ENCODE peak calls at places on chromosome 22, in four cellular contexts. One of them, this sample, is unnamed.

GRCh38 chr22:32957093-32957835 is 100.9 kb downstream of the SYN3 start:
- DNase-seq in Panc1: no peak
- DNase-seq in K562: no peak
- DNase-seq in H1: no peak
- DNase-seq in this sample: no peak

GRCh38 chr22:39900306-39901227 is at the start of gene GRAP2:
- DNase-seq in H1: no peak
- DNase-seq in Panc1: no peak
- DNase-seq in K562: peak; percentile 32
- DNase-seq in this sample: no peak

GRCh38 chr22:39530692-39531331 is 1.7 kb downstream of the RPS19BP1 start:
- DNase-seq in H1: no peak
- DNase-seq in Panc1: no peak
- DNase-seq in K562: peak; percentile 69
- DNase-seq in this sample: no peak

GRCh38 chr22:23073506-23074229 is 3.3 kb downstream of the GNAZ start:
- DNase-seq in Panc1: no peak
- DNase-seq in H1: no peak
- DNase-seq in K562: no peak
- DNase-seq in this sample: no peak

GRCh38 chr22:22156716-22157499 is 87.7 kb upstream of the VPREB1 start:
- DNase-seq in H1: peak; percentile 21
- DNase-seq in K562: peak; percentile 98
- DNase-seq in Panc1: no peak
- DNase-seq in this sample: no peak

GRCh38 chr22:49241174-49241851 is 586.4 kb downstream of the BRD1 start:
- DNase-seq in Panc1: no peak
- DNase-seq in K562: no peak
- DNase-seq in H1: no peak
- DNase-seq in this sample: peak; percentile 70

GRCh38 chr22:19783531-19784395 is 23.2 kb downstream of the TBX1 start:
- DNase-seq in H1: no peak
- DNase-seq in K562: no peak
- DNase-seq in Panc1: no peak
- DNase-seq in this sample: no peak

GRCh38 chr22:17984114-17984513 is 40.2 kb downstream of the MICAL3 start:
- DNase-seq in K562: no peak
- DNase-seq in Panc1: no peak
- DNase-seq in H1: no peak
- DNase-seq in this sample: no peak

GRCh38 chr22:33883561-33883960 is 36.7 kb downstream of the LARGE1 start:
- DNase-seq in K562: no peak
- DNase-seq in Panc1: no peak
- DNase-seq in H1: no peak
- DNase-seq in this sample: no peak

GRCh38 chr22:26592368-26593015 is 2.6 kb upstream of the TPST2 start:
- DNase-seq in H1: no peak
- DNase-seq in K562: no peak
- DNase-seq in Panc1: no peak
- DNase-seq in this sample: no peak

GRCh38 chr22:38170469-38170868 is 11.2 kb downstream of the PLA2G6 start:
- DNase-seq in Panc1: no peak
- DNase-seq in K562: no peak
- DNase-seq in H1: no peak
- DNase-seq in this sample: no peak

GRCh38 chr22:48556751-48557150 is 1270.9 kb downstream of the BRD1 start:
- DNase-seq in H1: no peak
- DNase-seq in Panc1: no peak
- DNase-seq in K562: no peak
- DNase-seq in this sample: no peak

GRCh38 chr22:24165673-24166072 is 15.6 kb upstream of the SUSD2 start:
- DNase-seq in K562: no peak
- DNase-seq in H1: no peak
- DNase-seq in Panc1: no peak
- DNase-seq in this sample: no peak

GRCh38 chr22:27799334-27800249 is 2.0 kb downstream of the MN1 start:
- DNase-seq in Panc1: no peak
- DNase-seq in K562: no peak
- DNase-seq in H1: no peak
- DNase-seq in this sample: no peak

GRCh38 chr22:36192601-36193000 is 9.0 kb downstream of the APOL4 start:
- DNase-seq in H1: no peak
- DNase-seq in Panc1: no peak
- DNase-seq in K562: no peak
- DNase-seq in this sample: no peak

GRCh38 chr22:46058591-46059519 is 81.9 kb upstream of the WNT7B start:
- DNase-seq in K562: no peak
- DNase-seq in Panc1: no peak
- DNase-seq in H1: no peak
- DNase-seq in this sample: no peak

GRCh38 chr22:47327241-47327640 is 564.8 kb downstream of the TBC1D22A start:
- DNase-seq in H1: no peak
- DNase-seq in K562: no peak
- DNase-seq in Panc1: no peak
- DNase-seq in this sample: peak; percentile 75

GRCh38 chr22:47331750-47332149 is 569.3 kb downstream of the TBC1D22A start:
- DNase-seq in H1: no peak
- DNase-seq in K562: no peak
- DNase-seq in Panc1: no peak
- DNase-seq in this sample: peak; percentile 79

GRCh38 chr22:47325249-47325648 is 562.8 kb downstream of the TBC1D22A start:
- DNase-seq in K562: no peak
- DNase-seq in Panc1: no peak
- DNase-seq in H1: no peak
- DNase-seq in this sample: peak; percentile 78

GRCh38 chr22:47329727-47330653 is 567.5 kb downstream of the TBC1D22A start:
- DNase-seq in K562: no peak
- DNase-seq in Panc1: no peak
- DNase-seq in H1: no peak
- DNase-seq in this sample: peak; percentile 57

GRCh38 chr22:47328550-47329243 is 566.2 kb downstream of the TBC1D22A start:
- DNase-seq in H1: no peak
- DNase-seq in Panc1: no peak
- DNase-seq in K562: peak; percentile 34
- DNase-seq in this sample: peak; percentile 87
- TF ChIP-seq POLR2AphosphoS5 in H1: no peak
- TF ChIP-seq POLR2AphosphoS5 in Panc1: no peak
- TF ChIP-seq POLR2AphosphoS5 in K562: no peak
- TF ChIP-seq POLR2AphosphoS5 in this sample: no peak

DNA sequence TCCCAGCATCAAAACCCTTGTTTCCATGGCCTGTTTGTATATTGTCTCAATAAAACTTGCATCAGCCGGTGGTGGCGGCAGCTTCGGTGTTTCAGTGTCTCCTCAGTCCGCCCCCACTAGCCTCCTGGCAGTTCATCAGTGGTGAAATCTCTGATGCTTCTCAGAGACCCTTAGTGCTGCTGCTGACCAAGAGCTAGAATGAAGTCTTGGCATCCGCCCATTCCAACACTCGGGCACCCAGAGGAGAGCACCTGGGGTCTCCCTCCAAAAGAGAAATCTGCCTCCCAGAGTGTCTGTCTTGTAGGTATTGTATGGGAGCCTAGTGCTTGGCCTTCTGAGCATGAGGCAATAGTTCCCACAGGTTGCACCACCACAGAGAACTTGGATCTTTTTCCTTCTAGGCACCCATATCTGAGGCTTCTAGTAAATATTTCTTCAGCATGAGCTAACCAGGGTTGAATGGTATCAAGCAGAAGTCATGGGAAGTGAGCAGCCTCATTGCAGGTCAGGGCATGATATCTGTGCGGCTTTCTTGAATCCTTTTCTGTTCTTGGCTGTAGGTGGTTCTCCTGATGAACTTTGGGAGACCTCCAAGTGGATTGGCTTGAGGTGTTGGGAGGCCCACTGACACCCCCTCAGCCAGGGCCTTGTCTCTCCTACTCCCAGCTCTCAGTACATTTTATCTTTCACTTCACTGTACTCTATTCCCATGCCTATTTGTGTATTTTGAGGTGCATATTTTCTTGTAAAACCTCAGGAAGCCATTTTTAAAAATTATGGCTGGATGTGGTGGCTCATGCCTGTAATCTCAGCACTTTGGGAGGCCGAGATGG is 13.2 kb upstream of the AIFM3 start:
- DNase-seq in K562: no peak
- DNase-seq in Panc1: no peak
- DNase-seq in H1: no peak
- DNase-seq in this sample: no peak
- H3K4me1 ChIP-seq in K562: no peaks in the 10 kb centered on the region
- H3K4me1 ChIP-seq in Panc1: peaks cover 34% of the 10 kb centered on the region
- H3K4me1 ChIP-seq in H1: no peaks in the 10 kb centered on the region
- H3K4me1 ChIP-seq in this sample: peaks cover 18% of the 10 kb centered on the region

GRCh38 chr22:21079493-21079892 is 33.7 kb downstream of the LRRC74B start:
- DNase-seq in K562: no peak
- DNase-seq in H1: no peak
- DNase-seq in Panc1: no peak
- DNase-seq in this sample: no peak

GRCh38 chr22:21078916-21079315 is 33.2 kb downstream of the LRRC74B start:
- DNase-seq in K562: no peak
- DNase-seq in Panc1: no peak
- DNase-seq in H1: no peak
- DNase-seq in this sample: no peak

GRCh38 chr22:21076907-21077625 is 31.3 kb downstream of the LRRC74B start:
- DNase-seq in Panc1: no peak
- DNase-seq in H1: no peak
- DNase-seq in K562: no peak
- DNase-seq in this sample: no peak

GRCh38 chr22:21075516-21076138 is 29.9 kb downstream of the LRRC74B start:
- DNase-seq in Panc1: no peak
- DNase-seq in K562: no peak
- DNase-seq in H1: no peak
- DNase-seq in this sample: no peak

GRCh38 chr22:21077884-21078508 is 32.2 kb downstream of the LRRC74B start:
- DNase-seq in H1: no peak
- DNase-seq in K562: no peak
- DNase-seq in Panc1: no peak
- DNase-seq in this sample: no peak
- TF ChIP-seq CTCF in H1: no peak
- TF ChIP-seq CTCF in K562: no peak
- TF ChIP-seq CTCF in Panc1: no peak
- TF ChIP-seq CTCF in this sample: no peak

GRCh38 chr22:44025171-44026065 is 1.3 kb downstream of the PARVB start:
- DNase-seq in H1: no peak
- DNase-seq in Panc1: no peak
- DNase-seq in K562: peak; percentile 50
- DNase-seq in this sample: no peak

GRCh38 chr22:44029069-44029468 is 5.0 kb downstream of the PARVB start:
- DNase-seq in K562: no peak
- DNase-seq in Panc1: no peak
- DNase-seq in H1: no peak
- DNase-seq in this sample: no peak

GRCh38 chr22:44026066-44026629 is 2.0 kb downstream of the PARVB start:
- DNase-seq in H1: no peak
- DNase-seq in K562: no peak
- DNase-seq in Panc1: no peak
- DNase-seq in this sample: no peak

GRCh38 chr22:44028091-44028490 is 4.0 kb downstream of the PARVB start:
- DNase-seq in H1: no peak
- DNase-seq in K562: no peak
- DNase-seq in Panc1: no peak
- DNase-seq in this sample: no peak

DNA sequence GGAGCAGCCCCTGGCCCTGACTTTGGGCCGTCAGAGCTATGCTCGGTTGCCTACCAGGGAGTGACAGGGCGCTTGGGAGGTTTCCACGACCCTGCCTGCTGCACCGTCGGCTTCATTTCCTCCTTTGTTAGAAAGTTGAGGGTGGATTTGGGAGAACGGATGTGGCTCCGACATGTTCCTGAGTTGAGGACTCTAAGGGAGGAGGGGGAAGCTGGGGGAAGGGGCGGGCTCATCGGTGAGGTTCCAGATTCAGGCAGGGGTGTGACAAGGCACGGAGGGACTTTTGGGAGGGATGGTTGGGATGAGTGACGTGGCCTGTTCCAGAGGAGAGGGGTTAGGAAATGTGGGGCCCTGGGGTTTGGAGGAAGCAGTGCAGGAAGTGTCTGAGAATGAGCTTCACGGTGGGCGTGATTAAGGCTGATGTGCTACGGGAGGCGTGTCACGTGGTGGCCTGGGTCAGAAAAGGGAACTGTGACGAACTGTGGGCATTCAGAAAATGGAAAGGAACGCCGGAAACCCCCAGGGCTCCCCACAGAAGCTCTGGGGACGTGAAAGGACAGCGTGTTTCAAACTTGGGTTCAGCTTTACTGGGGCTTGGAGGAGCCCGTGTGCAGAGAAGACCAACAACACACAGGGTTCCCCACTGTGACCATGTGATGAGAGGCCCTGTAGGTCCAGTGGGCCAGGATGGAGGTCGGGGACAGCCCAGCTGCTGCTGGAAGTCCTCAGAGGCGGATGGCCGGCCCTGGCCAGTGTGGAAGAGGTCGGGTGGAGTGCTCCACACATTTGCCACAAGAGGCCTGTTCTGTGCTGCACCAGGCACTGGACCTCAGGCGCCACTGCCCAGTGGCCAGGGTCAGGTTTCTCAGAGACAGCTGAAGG is 2.8 kb downstream of the PARVB start:
- DNase-seq in K562: peak; percentile 62
- DNase-seq in Panc1: peak; percentile 38
- DNase-seq in H1: no peak
- DNase-seq in this sample: peak; percentile 96
- TF ChIP-seq POLR2AphosphoS5 in K562: no peak
- TF ChIP-seq POLR2AphosphoS5 in Panc1: no peak
- TF ChIP-seq POLR2AphosphoS5 in H1: no peak
- TF ChIP-seq POLR2AphosphoS5 in this sample: peak; percentile 58

GRCh38 chr22:42180349-42180842 is 49.8 kb upstream of the CYP2D6 start:
- DNase-seq in Panc1: no peak
- DNase-seq in H1: no peak
- DNase-seq in K562: peak; percentile 70
- DNase-seq in this sample: peak; percentile 92
- H3K4me1 ChIP-seq in Panc1: no peaks in the 10 kb centered on the region
- H3K4me1 ChIP-seq in H1: no peaks in the 10 kb centered on the region
- H3K4me1 ChIP-seq in K562: peaks cover 33% of the 10 kb centered on the region
- H3K4me1 ChIP-seq in this sample: peaks cover 7% of the 10 kb centered on the region

DNA sequence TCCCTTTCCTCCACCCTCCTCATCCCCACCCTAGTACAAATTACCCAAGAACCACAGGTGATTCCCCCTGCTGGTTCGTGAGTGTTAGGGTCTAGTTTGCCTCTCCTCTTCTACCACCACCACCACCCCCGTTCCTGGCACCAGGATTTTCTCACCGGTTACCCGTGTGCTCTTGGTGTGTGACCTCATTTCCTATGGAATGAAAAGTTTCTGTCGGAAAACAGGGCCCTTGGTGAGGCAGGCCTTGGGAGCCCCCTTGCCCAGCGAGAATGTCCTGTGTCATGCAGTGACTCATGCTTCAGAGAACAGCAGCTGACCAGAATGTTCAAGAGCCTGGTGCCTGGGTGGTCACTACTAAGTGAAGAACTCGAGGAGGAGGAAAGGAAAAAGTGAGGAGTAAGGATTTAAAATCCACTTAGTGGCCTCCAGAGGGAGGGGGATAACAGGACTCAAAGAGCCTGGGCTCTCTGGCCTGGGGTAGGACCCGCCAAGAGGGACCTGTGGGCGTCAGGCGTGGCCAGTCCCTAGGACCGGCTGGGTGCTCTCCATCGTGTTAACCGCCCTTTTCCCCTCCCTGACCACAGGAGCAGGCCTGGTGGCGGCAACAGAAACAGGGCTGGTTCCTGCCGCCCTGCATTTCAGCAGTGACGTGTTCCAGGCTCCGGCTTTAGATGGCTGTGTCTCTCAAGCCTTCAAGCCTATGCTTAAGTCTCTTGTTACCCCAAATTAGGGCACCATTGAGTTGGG is 30.2 kb downstream of the C22orf31 start:
- DNase-seq in H1: peak; percentile 47
- DNase-seq in Panc1: peak; percentile 35
- DNase-seq in K562: peak; percentile 62
- DNase-seq in this sample: no peak
- TF ChIP-seq CTCF in H1: peak; percentile 6
- TF ChIP-seq CTCF in Panc1: no peak
- TF ChIP-seq CTCF in K562: peak; percentile 15
- TF ChIP-seq CTCF in this sample: peak; percentile 15

This sample was measured in esophagus muscularis mucosa.